ENCODE peak calls at places on chromosomes 12 and 14, in four cellular contexts. L is HT1080, J is AG10803, S is thoracic aorta. W is an unnamed sample.

GRCh38 chr12:4164591-4165558 is 108.7 kb upstream of the CCND2 start:
- DNase-seq in L (peak; percentile 30), J (peak; percentile 49), S (no peak), W (peak; percentile 38)

GRCh38 chr12:85923767-85924331 is 49.8 kb downstream of the NTS start:
- DNase-seq in L (no peak), J (peak; percentile 31), S (no peak), W (peak; percentile 2)

GRCh38 chr14:59918824-59919581 is 941 bp upstream of the LRRC9 start:
- DNase-seq in L (no peak), J (peak; percentile 31), S (no peak), W (peak; percentile 46)

GRCh38 chr12:47982770-47983169 is 19.4 kb downstream of the TMEM106C start:
- DNase-seq in L (no peak), J (no peak), S (no peak), W (no peak)

GRCh38 chr14:76904740-76905569 is 78.7 kb downstream of the LRRC74A start:
- DNase-seq in L (peak; percentile 98), J (peak; percentile 97), S (no peak), W (peak; percentile 92)

GRCh38 chr14:90556050-90556477 is 159.2 kb downstream of the CALM1 start:
- DNase-seq in L (no peak), J (no peak), S (no peak), W (no peak)

GRCh38 chr12:109736552-109737108 is 23.0 kb downstream of the FAM222A start:
- DNase-seq in L (peak; percentile 34), J (peak; percentile 18), S (peak; percentile 0), W (peak; percentile 57)

GRCh38 chr14:104552738-104553125 is 26.8 kb upstream of the C14orf180 start:
- DNase-seq in L (no peak), J (no peak), S (no peak), W (no peak)

GRCh38 chr12:78970041-78970440 is 105.5 kb downstream of the SYT1 start:
- DNase-seq in L (peak; percentile 27), J (no peak), S (no peak), W (no peak)

GRCh38 chr14:102893452-102893851 is 29.0 kb upstream of the AMN start:
- DNase-seq in L (no peak), J (peak; percentile 98), S (no peak), W (peak; percentile 90)

GRCh38 chr12:77795699-77796098 is 35.0 kb upstream of the NAV3 start:
- DNase-seq in L (no peak), J (peak; percentile 51), S (no peak), W (peak; percentile 52)

GRCh38 chr12:34400986-34401658 is 378.8 kb downstream of the ALG10 start:
- DNase-seq in L (no peak), J (no peak), S (no peak), W (no peak)

GRCh38 chr12:93595336-93595735 is 22.9 kb downstream of the SOCS2 start:
- DNase-seq in L (no peak), J (no peak), S (no peak), W (no peak)

GRCh38 chr14:23125006-23125405 is 6.0 kb upstream of the CEBPE start:
- DNase-seq in L (no peak), J (peak; percentile 54), S (no peak), W (peak; percentile 59)

GRCh38 chr14:22520235-22520634 is 68.8 kb downstream of the DAD1 start:
- DNase-seq in L (peak; percentile 73), J (peak; percentile 64), S (no peak), W (no peak)

GRCh38 chr12:2110841-2111566 is 58.2 kb downstream of the CACNA1C start:
- DNase-seq in L (no peak), J (no peak), S (no peak), W (no peak)

GRCh38 chr12:126069549-126070165 is 1004.4 kb downstream of the AACS start:
- DNase-seq in L (peak; percentile 67), J (peak; percentile 15), S (no peak), W (peak; percentile 5)

GRCh38 chr14:23401331-23401730 is 6.7 kb downstream of the MYH6 start:
- DNase-seq in L (no peak), J (no peak), S (no peak), W (no peak)

GRCh38 chr12:122880155-122880605 is 15.7 kb downstream of the VPS37B start:
- DNase-seq in L (no peak), J (no peak), S (no peak), W (no peak)

W was measured in AG08395.